ENCODE peak calls at places on chromosome 5, in ten cellular contexts. V is fibroblast of the aortic adventitia; Z is NCI-H446 treated with DMSO at 0.1 percent for 48 hours; L is NCI-H345; C is CD4-positive, alpha-beta memory T cell; Y is suprapubic skin; J is NCI-H1092; R is stimulated activated CD4-positive, alpha-beta T cell treated with anti-CD3 and anti-CD28 coated beads, Interleukin-1b, Interleukin-23, amount 100 ng/mL, for 48 hours; S is RCC 7860; F is stromal cell of bone marrow. G is an unnamed sample.
A peak's percentile ranks its signal among the peaks of the same experiment; 100 is the strongest.

GRCh38 chr5:177545487-177546261 is 8.7 kb downstream of the FAM193B start:
- DNase-seq in J (no peak), Y (peak; percentile 87), C (no peak), F (peak; percentile 95), V (peak; percentile 97), R (no peak), Z (peak; percentile 7), S (no peak), L (no peak), G (no peak)

GRCh38 chr5:127521138-127521770 is 3.8 kb downstream of the PRRC1 start:
- DNase-seq in S (no peak), F (no peak), R (no peak), Y (no peak), V (no peak), C (no peak), J (no peak), Z (no peak), L (no peak), G (no peak)

GRCh38 chr5:134041570-134042411 is 37.0 kb upstream of the VDAC1 start:
- DNase-seq in R (no peak), C (no peak), V (no peak), J (no peak), S (no peak), Z (no peak), Y (no peak), L (no peak), F (no peak), G (no peak)

GRCh38 chr5:118791986-118792734 is 196.2 kb downstream of the DTWD2 start:
- DNase-seq in J (peak; percentile 9), Y (no peak), Z (peak; percentile 73), V (peak; percentile 82), F (peak; percentile 64), R (peak; percentile 6), S (peak; percentile 43), C (peak; percentile 18), L (peak; percentile 29), G (peak; percentile 19)

GRCh38 chr5:154341620-154342019 is 104.2 kb upstream of the SAP30L start:
- DNase-seq in Z (no peak), Y (no peak), F (no peak), R (no peak), S (no peak), V (no peak), C (no peak), J (no peak), L (no peak), G (no peak)

GRCh38 chr5:55438931-55439477 is 95.8 kb downstream of the PLPP1 start:
- DNase-seq in Z (no peak), Y (no peak), J (no peak), L (no peak), C (no peak), R (no peak), F (no peak), S (no peak), V (peak; percentile 60), G (no peak)

GRCh38 chr5:166369817-166370216 is 1921.6 kb upstream of the WWC1 start:
- DNase-seq in Y (no peak), L (no peak), J (no peak), V (no peak), Z (no peak), F (no peak), R (no peak), C (no peak), S (no peak), G (no peak)

GRCh38 chr5:140042551-140043507 is at the start of gene NRG2:
- DNase-seq in F (no peak), Y (peak; percentile 79), J (no peak), C (peak; percentile 45), S (peak; percentile 34), V (peak; percentile 47), R (peak; percentile 40), L (peak; percentile 60), Z (no peak), G (peak; percentile 48)

GRCh38 chr5:134581241-134581981 is 51.2 kb downstream of the SAR1B start:
- DNase-seq in V (peak; percentile 15), L (no peak), Y (peak; percentile 50), C (no peak), R (no peak), Z (no peak), S (no peak), J (no peak), F (no peak), G (peak; percentile 8)

GRCh38 chr5:26482817-26483375 is 555.5 kb downstream of the CDH9 start:
- DNase-seq in Z (peak; percentile 54), L (peak; percentile 23), C (no peak), J (peak; percentile 45), R (no peak), S (peak; percentile 24), Y (no peak), F (no peak), V (no peak), G (peak; percentile 1)

GRCh38 chr5:96431376-96432244 is 1.4 kb downstream of the PCSK1 start:
- DNase-seq in J (peak; percentile 44), C (no peak), R (peak; percentile 5), L (peak; percentile 66), Y (no peak), S (no peak), V (peak; percentile 53), F (peak; percentile 67), Z (peak; percentile 81), G (no peak)

GRCh38 chr5:140130949-140131733 is 5.4 kb downstream of the IGIP start:
- DNase-seq in J (no peak), R (no peak), S (no peak), L (no peak), V (no peak), C (no peak), Z (no peak), Y (no peak), F (no peak), G (no peak)

GRCh38 chr5:95973793-95974325 is 12.2 kb upstream of the ELL2 start:
- DNase-seq in J (no peak), C (no peak), Y (no peak), F (no peak), S (peak; percentile 62), R (peak; percentile 1), L (no peak), Z (no peak), V (peak; percentile 62), G (no peak)

GRCh38 chr5:128464596-128464995 is 73.4 kb downstream of the FBN2 start:
- DNase-seq in V (no peak), R (no peak), F (no peak), J (no peak), L (no peak), C (no peak), Z (no peak), Y (no peak), S (no peak), G (no peak)

GRCh38 chr5:17966636-17967402 is 332.6 kb downstream of the TAF11L14 start:
- DNase-seq in V (no peak), L (peak; percentile 60), J (peak; percentile 17), Z (no peak), S (no peak), C (no peak), Y (no peak), F (peak; percentile 13), R (no peak), G (no peak)

GRCh38 chr5:103207653-103208052 is 50.9 kb upstream of the MACIR start:
- DNase-seq in C (no peak), R (no peak), Z (no peak), S (no peak), V (peak; percentile 44), L (no peak), J (no peak), Y (no peak), F (peak; percentile 27), G (no peak)

GRCh38 chr5:59275537-59276276 is 617.8 kb downstream of the PDE4D start:
- DNase-seq in J (no peak), Y (no peak), L (no peak), C (no peak), S (peak; percentile 5), R (no peak), F (peak; percentile 32), V (peak; percentile 13), Z (peak; percentile 58), G (no peak)

GRCh38 chr5:30574761-30575160 is 618.7 kb upstream of the CDH6 start:
- DNase-seq in V (no peak), C (no peak), Z (no peak), F (no peak), Y (no peak), S (no peak), R (no peak), L (no peak), J (no peak), G (no peak)

G was measured in B cell.